ENCODE peak calls at places on chromosomes 3 and 15, in five cellular contexts. F, B, Q, I and W are unnamed samples.
A peak's percentile ranks its signal among the peaks of the same experiment; 100 is the strongest.

GRCh38 chr3:123740391-123740822 is 143.7 kb downstream of the MYLK start:
- DNase-seq in F (no peak), B (no peak), Q (no peak), I (no peak), W (no peak)

GRCh38 chr3:182723596-182723995 is 69.7 kb upstream of the ATP11B start:
- DNase-seq in F (no peak), B (no peak), Q (no peak), I (no peak), W (no peak)

GRCh38 chr15:67680645-67681044 is 138.1 kb downstream of the MAP2K5 start:
- DNase-seq in F (no peak), B (no peak), Q (no peak), I (no peak), W (no peak)

GRCh38 chr3:104425416-104425815 is 941.3 kb upstream of the ALCAM start:
- DNase-seq in F (no peak), B (no peak), Q (no peak), I (no peak), W (no peak)

GRCh38 chr3:9912294-9912935 is 4.5 kb upstream of the IL17RC start:
- DNase-seq in F (peak; percentile 66), B (no peak), Q (no peak), I (no peak), W (no peak)

GRCh38 chr15:48671381-48672022 is 26.0 kb upstream of the FBN1 start:
- DNase-seq in F (peak; percentile 86), B (no peak), Q (no peak), I (no peak), W (no peak)

GRCh38 chr3:117486709-117487394 is 777.3 kb downstream of the TUSC7 start:
- DNase-seq in F (no peak), B (no peak), Q (no peak), I (no peak), W (no peak)

GRCh38 chr3:12224181-12225147 is 64.4 kb upstream of the PPARG start:
- DNase-seq in F (peak; percentile 38), B (no peak), Q (no peak), I (peak; percentile 88), W (no peak)

GRCh38 chr3:137012097-137012501 is 54.3 kb downstream of the IL20RB start:
- DNase-seq in F (peak; percentile 81), B (no peak), Q (no peak), I (no peak), W (no peak)

GRCh38 chr15:79171320-79172031 is 80.9 kb upstream of the RASGRF1 start:
- DNase-seq in F (no peak), B (no peak), Q (no peak), I (no peak), W (no peak)

GRCh38 chr3:161349529-161350278 is 21.6 kb downstream of the SPTSSB start:
- DNase-seq in F (peak; percentile 86), B (no peak), Q (no peak), I (no peak), W (no peak)

GRCh38 chr3:54433846-54434245 is 311.5 kb downstream of the CACNA2D3 start:
- DNase-seq in F (no peak), B (peak; percentile 51), Q (no peak), I (no peak), W (peak; percentile 51)

GRCh38 chr15:48330045-48330840 is 986 bp upstream of the DUT start:
- DNase-seq in F (no peak), B (no peak), Q (no peak), I (peak; percentile 20), W (no peak)

GRCh38 chr3:64354956-64355355 is 129.7 kb upstream of the PRICKLE2 start:
- DNase-seq in F (no peak), B (no peak), Q (no peak), I (no peak), W (no peak)

GRCh38 chr3:53109190-53109589 is 21.0 kb downstream of the RFT1 start:
- DNase-seq in F (peak; percentile 78), B (no peak), Q (no peak), I (no peak), W (no peak)

GRCh38 chr15:38854506-38854905 is 289.9 kb upstream of the RASGRP1 start:
- DNase-seq in F (no peak), B (no peak), Q (no peak), I (no peak), W (no peak)

GRCh38 chr15:36753173-36753572 is 173.7 kb downstream of the CDIN1 start:
- DNase-seq in F (no peak), B (no peak), Q (no peak), I (no peak), W (no peak)

GRCh38 chr3:55013145-55013544 is 85.3 kb upstream of the LRTM1 start:
- DNase-seq in F (no peak), B (no peak), Q (no peak), I (no peak), W (no peak)

GRCh38 chr3:59775106-59775505 is 725.3 kb upstream of the CFAP20DC start:
- DNase-seq in F (no peak), B (no peak), Q (no peak), I (no peak), W (no peak)

GRCh38 chr15:40764766-40765136 is 883 bp downstream of the GCHFR start:
- DNase-seq in F (no peak), B (no peak), Q (no peak), I (no peak), W (no peak)

GRCh38 chr15:45664451-45664850 is 29.6 kb downstream of the SQOR start:
- DNase-seq in F (peak; percentile 59), B (no peak), Q (no peak), I (no peak), W (no peak)

GRCh38 chr15:71440479-71441071 is 325.3 kb downstream of the THSD4 start:
- DNase-seq in F (peak; percentile 55), B (no peak), Q (peak; percentile 19), I (no peak), W (no peak)

GRCh38 chr3:33187368-33187634 is 31.3 kb downstream of the SUSD5 start:
- DNase-seq in F (no peak), B (no peak), Q (no peak), I (no peak), W (no peak)

GRCh38 chr15:60576515-60576914 is 97.6 kb upstream of the ICE2 start:
- DNase-seq in F (no peak), B (no peak), Q (no peak), I (no peak), W (no peak)

GRCh38 chr15:27826902-27827321 is 272.2 kb downstream of the OCA2 start:
- DNase-seq in F (peak; percentile 77), B (no peak), Q (no peak), I (no peak), W (no peak)

GRCh38 chr15:63986751-63987341 is 59.4 kb downstream of the DAPK2 start:
- DNase-seq in F (no peak), B (no peak), Q (peak; percentile 82), I (no peak), W (no peak)

GRCh38 chr15:77831989-77832388 is 199.3 kb upstream of the LINGO1 start:
- DNase-seq in F (no peak), B (no peak), Q (no peak), I (no peak), W (no peak)

GRCh38 chr3:138070006-138070405 is 45.4 kb downstream of the DZIP1L start:
- DNase-seq in F (no peak), B (no peak), Q (no peak), I (no peak), W (no peak)

GRCh38 chr15:73305331-73306211 is 63.2 kb downstream of the HCN4 start:
- DNase-seq in F (peak; percentile 57), B (peak; percentile 65), Q (no peak), I (peak; percentile 28), W (peak; percentile 56)

GRCh38 chr15:57146394-57147140 is 228.1 kb downstream of the TCF12 start:
- DNase-seq in F (peak; percentile 34), B (no peak), Q (peak; percentile 19), I (peak; percentile 41), W (no peak)

GRCh38 chr15:69557340-69558137 is 104.9 kb downstream of the RPLP1 start:
- DNase-seq in F (peak; percentile 91), B (no peak), Q (no peak), I (peak; percentile 57), W (no peak)

GRCh38 chr3:2856793-2857135 is 253.4 kb downstream of the IL5RA start:
- DNase-seq in F (no peak), B (no peak), Q (no peak), I (no peak), W (no peak)

GRCh38 chr3:5231067-5231466 is 43.6 kb downstream of the EDEM1 start:
- DNase-seq in F (no peak), B (no peak), Q (no peak), I (no peak), W (no peak)

GRCh38 chr3:5222283-5223005 is 34.9 kb downstream of the EDEM1 start:
- DNase-seq in F (no peak), B (no peak), Q (no peak), I (no peak), W (no peak)

GRCh38 chr3:5227812-5228211 is 40.3 kb downstream of the EDEM1 start:
- DNase-seq in F (no peak), B (no peak), Q (no peak), I (no peak), W (no peak)

GRCh38 chr3:5229414-5229813 is 41.9 kb downstream of the EDEM1 start:
- DNase-seq in F (no peak), B (no peak), Q (no peak), I (no peak), W (no peak)

GRCh38 chr3:5226783-5227182 is 39.3 kb downstream of the EDEM1 start:
- DNase-seq in F (peak; percentile 8), B (no peak), Q (no peak), I (no peak), W (no peak)
- TF ChIP-seq CTCF in F (peak; percentile 43), B (peak; percentile 15), Q (peak; percentile 26), I (peak; percentile 18), W (no peak)

DNA sequence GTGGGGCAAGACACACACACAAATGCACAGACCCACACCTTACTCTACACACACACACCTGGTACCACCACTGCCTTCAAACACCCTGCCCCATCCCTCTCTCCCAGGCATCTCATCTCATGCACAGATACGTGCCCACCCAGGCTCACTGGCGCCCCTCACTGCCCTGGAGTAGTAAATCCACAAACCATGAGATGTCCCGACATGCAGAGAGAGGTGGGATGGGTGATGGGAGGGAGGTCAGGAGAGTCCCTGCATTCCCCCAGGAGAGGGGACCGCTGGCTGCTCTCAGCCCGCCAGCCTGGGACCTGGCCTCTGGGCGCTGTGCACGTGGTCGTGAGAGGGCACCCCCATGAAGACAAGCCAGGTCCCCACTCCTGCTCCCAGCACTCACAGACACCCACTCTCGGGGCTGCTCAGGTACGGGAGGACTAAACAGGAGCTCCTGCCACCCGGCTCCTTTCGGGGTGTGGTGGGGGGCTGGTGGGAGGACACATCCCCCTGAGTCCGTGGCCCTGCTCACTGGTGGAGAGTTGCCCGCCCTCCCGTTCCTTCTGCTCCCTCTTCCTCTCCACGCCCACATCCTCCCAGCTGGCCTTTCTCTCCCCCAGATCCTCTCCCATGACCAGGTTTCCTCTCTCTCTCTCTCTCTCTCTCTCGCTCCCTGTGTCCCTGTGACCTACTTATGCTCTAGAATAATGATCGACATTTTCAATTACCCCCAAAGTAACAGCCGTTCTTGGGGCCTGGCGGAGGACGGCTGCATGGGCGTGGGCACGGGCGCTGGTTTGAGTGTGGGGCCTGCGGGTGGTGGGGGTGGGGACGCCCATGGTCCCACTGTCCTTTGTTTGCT is 18.8 kb upstream of the CSPG4 start:
- DNase-seq in F (peak; percentile 52), B (no peak), Q (no peak), I (no peak), W (no peak)
- TF ChIP-seq CTCF in F (no peak), B (no peak), Q (no peak), I (no peak), W (no peak)

GRCh38 chr3:98801042-98801747 is 38.1 kb downstream of the ST3GAL6 start:
- DNase-seq in F (no peak), B (no peak), Q (no peak), I (no peak), W (no peak)
- TF ChIP-seq CTCF in F (no peak), B (no peak), Q (no peak), I (no peak), W (no peak)

GRCh38 chr3:85330071-85330470 is 371.3 kb downstream of the CADM2 start:
- DNase-seq in F (no peak), B (no peak), Q (no peak), I (no peak), W (no peak)
- TF ChIP-seq CTCF in F (no peak), B (no peak), Q (no peak), I (no peak), W (no peak)